ENCODE peak calls at places on chromosomes 4 and X, in four cellular contexts. One of them, this sample, is unnamed. For H3K4me1, the result is how much of the 10 kb centered on the place peaks cover.

GRCh38 chr4:6270691-6271121 is 1.1 kb downstream of the WFS1 start:
- DNase-seq in K562: no peak
- DNase-seq in suprapubic skin: no peak
- DNase-seq in upper lobe of left lung: no peak
- DNase-seq in this sample: no peak

GRCh38 chr4:8258813-8259212 is 10.7 kb upstream of the HTRA3 start:
- DNase-seq in suprapubic skin: no peak
- DNase-seq in K562: no peak
- DNase-seq in upper lobe of left lung: no peak
- DNase-seq in this sample: no peak

GRCh38 chr4:77006753-77007355 is 57.3 kb downstream of the SEPTIN11 start:
- DNase-seq in K562: no peak
- DNase-seq in suprapubic skin: no peak
- DNase-seq in upper lobe of left lung: no peak
- DNase-seq in this sample: no peak

GRCh38 chr4:78061939-78062603 is 4.9 kb downstream of the FRAS1 start:
- DNase-seq in K562: no peak
- DNase-seq in upper lobe of left lung: no peak
- DNase-seq in suprapubic skin: no peak
- DNase-seq in this sample: no peak

GRCh38 chrX:7147431-7147977 is at the start of gene STS:
- DNase-seq in K562: no peak
- DNase-seq in upper lobe of left lung: peak
- DNase-seq in suprapubic skin: peak
- DNase-seq in this sample: peak

GRCh38 chr4:33061727-33062126 is 2341.6 kb downstream of the PCDH7 start:
- DNase-seq in suprapubic skin: no peak
- DNase-seq in K562: no peak
- DNase-seq in upper lobe of left lung: no peak
- DNase-seq in this sample: no peak

GRCh38 chr4:38036548-38036947 is 76.3 kb downstream of the PTTG2 start:
- DNase-seq in K562: no peak
- DNase-seq in upper lobe of left lung: no peak
- DNase-seq in suprapubic skin: no peak
- DNase-seq in this sample: no peak

GRCh38 chrX:150410513-150410912 is 47.4 kb downstream of the MAMLD1 start:
- DNase-seq in K562: no peak
- DNase-seq in suprapubic skin: no peak
- DNase-seq in upper lobe of left lung: no peak
- DNase-seq in this sample: no peak

GRCh38 chrX:134671207-134671750 is 13.0 kb upstream of the PLAC1 start:
- DNase-seq in suprapubic skin: no peak
- DNase-seq in upper lobe of left lung: no peak
- DNase-seq in K562: no peak
- DNase-seq in this sample: no peak

GRCh38 chr4:107896651-107897050 is 34.7 kb upstream of the CYP2U1 start:
- DNase-seq in upper lobe of left lung: no peak
- DNase-seq in K562: no peak
- DNase-seq in suprapubic skin: no peak
- DNase-seq in this sample: no peak

GRCh38 chrX:146243071-146243470 is 425.4 kb downstream of the SLITRK2 start:
- DNase-seq in K562: no peak
- DNase-seq in suprapubic skin: no peak
- DNase-seq in upper lobe of left lung: no peak
- DNase-seq in this sample: no peak

GRCh38 chr4:105944535-105944934 is 49.3 kb downstream of the NPNT start:
- DNase-seq in K562: no peak
- DNase-seq in suprapubic skin: no peak
- DNase-seq in upper lobe of left lung: no peak
- DNase-seq in this sample: no peak

GRCh38 chr4:41281038-41281634 is 24.4 kb downstream of the UCHL1 start:
- DNase-seq in upper lobe of left lung: peak
- DNase-seq in suprapubic skin: no peak
- DNase-seq in K562: peak
- DNase-seq in this sample: no peak

GRCh38 chrX:47169726-47170515 is 23.7 kb upstream of the UBA1 start:
- DNase-seq in K562: peak
- DNase-seq in suprapubic skin: peak
- DNase-seq in upper lobe of left lung: no peak
- DNase-seq in this sample: peak

GRCh38 chr4:78757574-78757973 is 18.6 kb upstream of the BMP2K start:
- DNase-seq in upper lobe of left lung: no peak
- DNase-seq in suprapubic skin: no peak
- DNase-seq in K562: no peak
- DNase-seq in this sample: no peak

GRCh38 chrX:54921427-54922021 is 900 bp downstream of the TRO start:
- DNase-seq in K562: no peak
- DNase-seq in upper lobe of left lung: no peak
- DNase-seq in suprapubic skin: no peak
- DNase-seq in this sample: peak

GRCh38 chrX:15579778-15580747 is 20.7 kb downstream of the ACE2 start:
- DNase-seq in suprapubic skin: no peak
- DNase-seq in upper lobe of left lung: no peak
- DNase-seq in K562: peak
- DNase-seq in this sample: peak

GRCh38 chr4:174005422-174005821 is 278.0 kb downstream of the FBXO8 start:
- DNase-seq in K562: no peak
- DNase-seq in suprapubic skin: no peak
- DNase-seq in upper lobe of left lung: no peak
- DNase-seq in this sample: no peak

GRCh38 chr4:77240469-77241066 is 83.6 kb downstream of the CCNG2 start:
- DNase-seq in upper lobe of left lung: peak
- DNase-seq in K562: peak
- DNase-seq in suprapubic skin: no peak
- DNase-seq in this sample: peak

GRCh38 chrX:17967888-17968287 is 106.8 kb upstream of the RAI2 start:
- DNase-seq in suprapubic skin: no peak
- DNase-seq in upper lobe of left lung: peak
- DNase-seq in K562: no peak
- DNase-seq in this sample: no peak

GRCh38 chr4:181566490-181566889 is 676.7 kb upstream of the TENM3 start:
- DNase-seq in upper lobe of left lung: no peak
- DNase-seq in suprapubic skin: no peak
- DNase-seq in K562: no peak
- DNase-seq in this sample: no peak

GRCh38 chr4:7256989-7257810 is 64.9 kb downstream of the SORCS2 start:
- DNase-seq in suprapubic skin: no peak
- DNase-seq in upper lobe of left lung: no peak
- DNase-seq in K562: no peak
- DNase-seq in this sample: peak

GRCh38 chr4:91826186-91826585 is 477.6 kb upstream of the GRID2 start:
- DNase-seq in suprapubic skin: no peak
- DNase-seq in K562: no peak
- DNase-seq in upper lobe of left lung: no peak
- DNase-seq in this sample: no peak

GRCh38 chrX:21056636-21057035 is 317.6 kb upstream of the CNKSR2 start:
- DNase-seq in K562: no peak
- DNase-seq in upper lobe of left lung: no peak
- DNase-seq in suprapubic skin: no peak
- DNase-seq in this sample: no peak

GRCh38 chr4:1404573-1405248 is 1.5 kb downstream of the NKX1-1 start:
- DNase-seq in upper lobe of left lung: no peak
- DNase-seq in K562: no peak
- DNase-seq in suprapubic skin: peak
- DNase-seq in this sample: no peak

GRCh38 chrX:24982306-24982965 is 33.3 kb downstream of the ARX start:
- DNase-seq in upper lobe of left lung: no peak
- DNase-seq in suprapubic skin: no peak
- DNase-seq in K562: no peak
- DNase-seq in this sample: no peak

GRCh38 chr4:144461906-144462305 is 184.1 kb upstream of the HHIP start:
- DNase-seq in upper lobe of left lung: no peak
- DNase-seq in K562: no peak
- DNase-seq in suprapubic skin: no peak
- DNase-seq in this sample: no peak

GRCh38 chr4:7824218-7824617 is 115.4 kb downstream of the AFAP1 start:
- DNase-seq in suprapubic skin: no peak
- DNase-seq in K562: no peak
- DNase-seq in upper lobe of left lung: no peak
- DNase-seq in this sample: no peak

GRCh38 chrX:39975094-39975865 is 122.5 kb downstream of the BCOR start:
- DNase-seq in upper lobe of left lung: peak
- DNase-seq in suprapubic skin: no peak
- DNase-seq in K562: no peak
- DNase-seq in this sample: no peak

DNA sequence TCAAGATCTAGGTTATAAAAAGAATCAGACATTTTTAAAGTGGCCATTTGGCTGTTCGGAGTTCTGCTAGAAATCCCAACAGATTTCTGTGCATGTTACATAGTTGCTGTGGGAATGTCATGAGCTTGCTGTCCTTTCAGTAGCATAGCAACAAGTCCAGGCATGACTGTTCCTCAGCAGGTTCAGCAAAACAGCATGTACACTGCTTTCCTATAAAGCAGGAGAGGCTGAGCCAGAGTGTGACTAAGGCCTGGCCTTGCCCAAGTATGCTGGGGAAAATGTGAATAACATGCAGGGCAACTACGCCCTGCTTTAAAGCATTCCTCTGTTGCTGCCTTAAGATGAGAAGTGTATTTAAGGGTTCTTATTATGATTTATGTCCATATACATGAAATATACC is 217.1 kb upstream of the SMIM31 start:
- DNase-seq in suprapubic skin: no peak
- DNase-seq in upper lobe of left lung: no peak
- DNase-seq in K562: no peak
- DNase-seq in this sample: no peak
- TF ChIP-seq CTCF in suprapubic skin: no peak
- TF ChIP-seq CTCF in upper lobe of left lung: no peak
- TF ChIP-seq CTCF in K562: no peak
- TF ChIP-seq CTCF in this sample: no peak

GRCh38 chr4:168802222-168802621 is 207.8 kb downstream of the CBR4 start:
- DNase-seq in upper lobe of left lung: no peak
- DNase-seq in suprapubic skin: no peak
- DNase-seq in K562: no peak
- DNase-seq in this sample: no peak

GRCh38 chr4:168803727-168804126 is 206.3 kb downstream of the CBR4 start:
- DNase-seq in K562: no peak
- DNase-seq in upper lobe of left lung: no peak
- DNase-seq in suprapubic skin: no peak
- DNase-seq in this sample: no peak

GRCh38 chr4:168797176-168797575 is 212.9 kb downstream of the CBR4 start:
- DNase-seq in upper lobe of left lung: no peak
- DNase-seq in suprapubic skin: no peak
- DNase-seq in K562: no peak
- DNase-seq in this sample: no peak

GRCh38 chr4:168797738-168798375 is 212.2 kb downstream of the CBR4 start:
- DNase-seq in upper lobe of left lung: no peak
- DNase-seq in suprapubic skin: no peak
- DNase-seq in K562: no peak
- DNase-seq in this sample: no peak

GRCh38 chr4:168800926-168801325 is 209.1 kb downstream of the CBR4 start:
- DNase-seq in upper lobe of left lung: no peak
- DNase-seq in suprapubic skin: no peak
- DNase-seq in K562: no peak
- DNase-seq in this sample: no peak
- H3K4me1 ChIP-seq in upper lobe of left lung: under half
- H3K4me1 ChIP-seq in suprapubic skin: under half
- H3K4me1 ChIP-seq in K562: under half
- H3K4me1 ChIP-seq in this sample: under half

GRCh38 chrX:38628587-38628986 is 67.2 kb downstream of the TSPAN7 start:
- DNase-seq in upper lobe of left lung: no peak
- DNase-seq in suprapubic skin: no peak
- DNase-seq in K562: no peak
- DNase-seq in this sample: no peak

GRCh38 chrX:38632516-38632915 is 71.2 kb downstream of the TSPAN7 start:
- DNase-seq in upper lobe of left lung: no peak
- DNase-seq in K562: no peak
- DNase-seq in suprapubic skin: no peak
- DNase-seq in this sample: no peak

DNA sequence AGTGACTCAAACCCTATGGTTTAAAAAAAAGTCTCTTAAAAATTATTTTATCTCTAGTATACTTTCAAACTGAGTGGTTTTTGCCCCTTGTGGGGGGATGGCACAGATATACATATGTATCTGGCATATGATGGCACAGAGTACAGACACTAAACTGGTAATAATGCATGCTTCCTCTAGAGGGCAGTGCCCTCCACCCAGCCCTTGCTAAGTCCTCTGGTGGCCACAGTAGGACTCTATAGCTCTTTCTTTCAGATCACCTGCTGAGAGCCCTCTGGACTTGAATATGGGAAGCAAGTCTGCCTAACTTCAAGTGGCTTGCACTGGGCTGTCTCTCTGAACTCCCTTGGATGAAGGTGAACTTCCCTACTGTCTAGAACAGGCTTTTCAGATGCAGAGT is 66.3 kb downstream of the TSPAN7 start:
- DNase-seq in K562: peak
- DNase-seq in suprapubic skin: no peak
- DNase-seq in upper lobe of left lung: peak
- DNase-seq in this sample: no peak
- TF ChIP-seq CTCF in K562: peak
- TF ChIP-seq CTCF in suprapubic skin: no peak
- TF ChIP-seq CTCF in upper lobe of left lung: peak
- TF ChIP-seq CTCF in this sample: peak

GRCh38 chr4:98682719-98683118 is 24.3 kb upstream of the TSPAN5 start:
- DNase-seq in suprapubic skin: no peak
- DNase-seq in upper lobe of left lung: no peak
- DNase-seq in K562: peak
- DNase-seq in this sample: no peak

GRCh38 chr4:98686847-98687246 is 28.4 kb upstream of the TSPAN5 start:
- DNase-seq in upper lobe of left lung: no peak
- DNase-seq in K562: no peak
- DNase-seq in suprapubic skin: no peak
- DNase-seq in this sample: no peak

GRCh38 chr4:98686046-98686385 is 27.6 kb upstream of the TSPAN5 start:
- DNase-seq in K562: no peak
- DNase-seq in upper lobe of left lung: no peak
- DNase-seq in suprapubic skin: no peak
- DNase-seq in this sample: no peak

GRCh38 chr4:98687876-98688275 is 29.5 kb upstream of the TSPAN5 start:
- DNase-seq in upper lobe of left lung: no peak
- DNase-seq in suprapubic skin: no peak
- DNase-seq in K562: no peak
- DNase-seq in this sample: no peak

DNA sequence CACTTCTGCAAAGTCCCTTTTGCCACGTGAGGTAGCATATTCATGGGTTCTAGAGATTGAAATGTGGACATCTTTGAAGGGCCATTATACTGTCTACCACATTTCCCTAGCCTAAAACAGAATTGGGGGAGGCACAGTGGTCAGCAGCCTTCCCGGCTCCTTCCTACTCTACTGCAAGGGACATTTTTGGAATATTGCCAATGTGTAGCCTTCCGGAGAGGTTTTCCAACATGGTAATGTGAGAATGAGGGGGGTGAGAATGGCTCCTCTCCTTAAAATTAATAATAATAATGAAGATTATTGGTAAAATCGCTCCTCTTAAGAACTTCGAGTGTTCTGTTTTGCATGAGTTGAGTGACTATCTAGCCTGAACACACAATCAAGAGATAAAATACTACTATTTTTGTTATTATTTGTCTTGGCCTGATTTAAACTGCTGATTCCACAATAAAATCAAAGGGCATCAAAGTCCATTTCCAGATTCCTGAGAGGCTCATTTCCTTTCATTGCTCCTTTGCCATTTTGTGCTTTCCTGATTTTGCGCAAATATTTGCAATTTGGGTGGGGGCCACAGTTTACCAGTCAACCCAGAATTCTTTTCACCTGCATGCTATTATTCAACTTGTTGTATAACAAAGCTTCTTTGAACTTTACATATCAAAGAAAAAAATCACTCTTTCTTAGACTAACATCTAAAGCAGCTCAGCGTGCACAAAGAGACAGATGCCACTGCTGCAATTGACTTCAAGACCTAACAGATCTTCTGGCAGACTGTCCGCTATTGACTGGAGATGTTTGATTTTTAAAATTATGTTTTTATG is 27.0 kb upstream of the TSPAN5 start:
- DNase-seq in K562: no peak
- DNase-seq in upper lobe of left lung: no peak
- DNase-seq in suprapubic skin: no peak
- DNase-seq in this sample: no peak
- H3K4me1 ChIP-seq in K562: under half
- H3K4me1 ChIP-seq in upper lobe of left lung: under half
- H3K4me1 ChIP-seq in suprapubic skin: under half
- H3K4me1 ChIP-seq in this sample: under half

This sample was measured in heart right ventricle.